ENCODE peak calls at places on chromosomes 6 and 20, in eight cellular contexts. S is CD8-positive, alpha-beta T cell; I is kidney epithelial cell; Q is uterus; B is astrocyte of the spinal cord; X is nephron progenitor cell; O is OCI-LY7; W is K562. F is an unnamed sample.

GRCh38 chr6:38783436-38784228 is 68.5 kb downstream of the DNAH8 start:
- DNase-seq in S (no peak), I (no peak), Q (no peak), B (no peak), X (no peak), O (no peak), W (no peak), F (no peak)

GRCh38 chr6:167856999-167857660 is 30.4 kb downstream of the AFDN start:
- DNase-seq in S (no peak), I (no peak), Q (no peak), B (peak), X (no peak), O (no peak), W (peak), F (no peak)

GRCh38 chr20:25066386-25066785 is 8.4 kb upstream of the ACSS1 start:
- DNase-seq in S (no peak), I (no peak), Q (peak), B (no peak), X (no peak), O (no peak), W (no peak), F (no peak)

GRCh38 chr20:64189530-64189966 is 25.3 kb downstream of the MYT1 start:
- DNase-seq in S (no peak), I (no peak), Q (no peak), B (no peak), X (no peak), O (no peak), W (no peak), F (no peak)

GRCh38 chr20:46990017-46990810 is 95.6 kb downstream of the EYA2 start:
- DNase-seq in S (no peak), I (no peak), Q (no peak), B (no peak), X (no peak), O (no peak), W (peak), F (no peak)

GRCh38 chr6:11350294-11350693 is 117.8 kb upstream of the NEDD9 start:
- DNase-seq in S (no peak), I (no peak), Q (no peak), B (no peak), X (no peak), O (no peak), W (no peak), F (no peak)

GRCh38 chr20:47681977-47682812 is 103.1 kb downstream of the SULF2 start:
- DNase-seq in S (no peak), I (no peak), Q (peak), B (no peak), X (no peak), O (no peak), W (no peak), F (no peak)

GRCh38 chr6:112360498-112360897 is 13.4 kb downstream of the RFPL4B start:
- DNase-seq in S (no peak), I (no peak), Q (no peak), B (no peak), X (peak), O (no peak), W (no peak), F (no peak)

GRCh38 chr20:34065260-34065659 is 46.8 kb downstream of the EIF2S2 start:
- DNase-seq in S (no peak), I (peak), Q (peak), B (peak), X (no peak), O (no peak), W (no peak), F (no peak)

GRCh38 chr6:155313602-155314091 is 637 bp downstream of the TFB1M start:
- DNase-seq in S (no peak), I (no peak), Q (peak), B (peak), X (no peak), O (peak), W (peak), F (no peak)

GRCh38 chr6:26305097-26305841 is 59.7 kb upstream of the BTN3A2 start:
- DNase-seq in S (peak), I (no peak), Q (peak), B (peak), X (peak), O (peak), W (peak), F (peak)

GRCh38 chr6:148212366-148212765 is 130.3 kb upstream of the SASH1 start:
- DNase-seq in S (no peak), I (no peak), Q (no peak), B (no peak), X (no peak), O (no peak), W (no peak), F (no peak)

GRCh38 chr6:133767571-133767970 is 121.3 kb upstream of the TCF21 start:
- DNase-seq in S (no peak), I (no peak), Q (no peak), B (no peak), X (no peak), O (no peak), W (no peak), F (no peak)

GRCh38 chr6:160221423-160221822 is 37.2 kb downstream of the SLC22A2 start:
- DNase-seq in S (no peak), I (no peak), Q (no peak), B (no peak), X (no peak), O (peak), W (no peak), F (no peak)

GRCh38 chr6:139983555-139984276 is 609.3 kb upstream of the CITED2 start:
- DNase-seq in S (no peak), I (no peak), Q (no peak), B (peak), X (no peak), O (no peak), W (no peak), F (no peak)

GRCh38 chr6:150694889-150695288 is 95.2 kb downstream of the PLEKHG1 start:
- DNase-seq in S (no peak), I (no peak), Q (no peak), B (no peak), X (no peak), O (no peak), W (no peak), F (no peak)

GRCh38 chr6:169171951-169172350 is 81.7 kb downstream of the THBS2 start:
- DNase-seq in S (no peak), I (no peak), Q (no peak), B (peak), X (no peak), O (no peak), W (no peak), F (no peak)

GRCh38 chr20:4898282-4898681 is 103.0 kb downstream of the SLC23A2 start:
- DNase-seq in S (no peak), I (peak), Q (no peak), B (peak), X (no peak), O (no peak), W (no peak), F (no peak)

GRCh38 chr6:73309534-73309783 is 44.6 kb downstream of the DPPA5 start:
- DNase-seq in S (no peak), I (no peak), Q (no peak), B (no peak), X (no peak), O (no peak), W (no peak), F (no peak)

GRCh38 chr6:52881996-52882841 is 27.3 kb downstream of the GSTA3 start:
- DNase-seq in S (peak), I (no peak), Q (peak), B (peak), X (peak), O (peak), W (peak), F (peak)

GRCh38 chr6:139996253-139996834 is 621.9 kb upstream of the CITED2 start:
- DNase-seq in S (no peak), I (no peak), Q (no peak), B (no peak), X (peak), O (peak), W (peak), F (no peak)

GRCh38 chr6:25254671-25255070 is 24.5 kb upstream of the CARMIL1 start:
- DNase-seq in S (no peak), I (no peak), Q (no peak), B (no peak), X (no peak), O (no peak), W (no peak), F (no peak)

GRCh38 chr6:18586133-18586532 is 199.0 kb downstream of the RNF144B start:
- DNase-seq in S (no peak), I (no peak), Q (no peak), B (no peak), X (no peak), O (no peak), W (no peak), F (no peak)

GRCh38 chr20:32127347-32127746 is 17.8 kb downstream of the TM9SF4 start:
- DNase-seq in S (no peak), I (no peak), Q (no peak), B (no peak), X (no peak), O (no peak), W (no peak), F (no peak)

GRCh38 chr6:26271640-26272090 is 93.3 kb upstream of the BTN3A2 start:
- DNase-seq in S (no peak), I (no peak), Q (no peak), B (no peak), X (no peak), O (no peak), W (no peak), F (no peak)

GRCh38 chr6:143621876-143622605 is 55.7 kb upstream of the PHACTR2 start:
- DNase-seq in S (no peak), I (no peak), Q (no peak), B (peak), X (no peak), O (no peak), W (no peak), F (no peak)

GRCh38 chr20:22601361-22602141 is 17.2 kb upstream of the FOXA2 start:
- DNase-seq in S (no peak), I (no peak), Q (no peak), B (no peak), X (no peak), O (no peak), W (no peak), F (no peak)

GRCh38 chr20:11375368-11375767 is 542.3 kb upstream of the BTBD3 start:
- DNase-seq in S (no peak), I (no peak), Q (no peak), B (no peak), X (no peak), O (no peak), W (no peak), F (no peak)

GRCh38 chr20:1427457-1428054 is 34.7 kb upstream of the FKBP1A start:
- DNase-seq in S (no peak), I (no peak), Q (no peak), B (peak), X (no peak), O (no peak), W (no peak), F (no peak)
- TF ChIP-seq CTCF in S (no peak), I (no peak), Q (no peak), B (no peak), X (no peak), O (no peak), W (no peak), F (no peak)

GRCh38 chr6:79570802-79571367 is 33.7 kb upstream of the LCA5 start:
- DNase-seq in S (no peak), I (no peak), Q (no peak), B (peak), X (no peak), O (peak), W (peak), F (no peak)
- TF ChIP-seq CTCF in S (peak), I (peak), Q (peak), B (peak), X (peak), O (peak), W (peak), F (peak)

GRCh38 chr6:152206072-152206818 is 398.8 kb downstream of the ESR1 start:
- DNase-seq in S (peak), I (no peak), Q (peak), B (no peak), X (peak), O (peak), W (peak), F (no peak)
- TF ChIP-seq CTCF in S (peak), I (peak), Q (no peak), B (peak), X (peak), O (peak), W (peak), F (peak)

DNA sequence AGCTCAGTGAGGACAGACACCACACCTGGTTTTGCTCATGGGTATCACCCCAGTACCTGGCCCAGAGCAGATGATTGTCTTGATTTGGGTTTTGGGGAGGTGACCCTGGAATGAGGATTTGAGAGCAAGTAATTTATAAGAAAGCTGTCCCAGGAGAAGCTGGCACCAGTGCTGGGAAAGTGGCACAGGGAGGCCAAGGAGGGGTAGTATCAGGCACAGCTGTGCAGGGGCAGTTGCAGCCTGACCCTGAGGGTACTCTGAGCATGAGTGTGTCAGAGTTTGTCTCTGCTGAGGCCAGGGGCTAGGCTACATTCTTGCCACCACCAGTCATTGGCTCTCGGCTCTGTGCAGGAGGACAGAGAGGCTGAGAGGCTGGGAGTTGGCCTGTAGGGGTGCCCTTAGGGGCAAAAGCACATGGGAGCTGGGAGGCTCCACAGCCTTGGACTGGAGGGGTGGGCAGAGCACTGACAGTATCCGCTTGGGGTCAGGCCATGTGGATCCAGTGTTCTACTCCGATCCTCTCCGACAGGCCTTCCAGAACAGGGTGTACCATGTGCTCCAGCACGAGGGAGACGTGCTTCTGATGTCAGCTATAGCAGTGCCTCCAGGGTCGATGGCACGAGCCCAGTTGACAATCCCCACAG is 121.3 kb downstream of the PHACTR3 start:
- DNase-seq in S (no peak), I (no peak), Q (no peak), B (no peak), X (no peak), O (no peak), W (no peak), F (no peak)
- TF ChIP-seq CTCF in S (no peak), I (no peak), Q (no peak), B (no peak), X (no peak), O (no peak), W (no peak), F (no peak)

GRCh38 chr6:9002833-9003232 is 567.5 kb upstream of the SLC35B3 start:
- DNase-seq in S (no peak), I (no peak), Q (no peak), B (no peak), X (no peak), O (no peak), W (no peak), F (no peak)

DNA sequence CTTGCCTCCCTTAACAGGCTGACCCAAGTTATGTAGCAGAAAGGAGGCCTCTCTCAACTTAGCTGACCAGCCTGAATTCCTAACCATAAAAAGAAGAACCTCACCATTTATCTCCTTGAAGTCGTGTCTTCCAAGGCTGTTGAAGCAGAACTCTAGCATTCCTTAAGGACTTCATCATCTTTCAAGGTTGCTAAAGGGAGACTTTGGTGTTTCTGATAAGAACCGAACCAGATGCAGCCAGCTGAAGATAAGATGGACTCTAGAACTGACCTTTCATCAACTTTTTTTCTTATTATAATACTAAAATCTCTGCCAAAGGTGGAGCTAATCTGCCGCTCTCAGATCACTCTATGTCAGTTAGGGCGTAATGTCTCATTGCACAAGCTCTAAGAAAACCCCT is 571.7 kb upstream of the SLC35B3 start:
- DNase-seq in S (no peak), I (no peak), Q (no peak), B (no peak), X (no peak), O (no peak), W (no peak), F (no peak)
- TF ChIP-seq CTCF in S (no peak), I (no peak), Q (no peak), B (no peak), X (no peak), O (no peak), W (no peak), F (no peak)

DNA sequence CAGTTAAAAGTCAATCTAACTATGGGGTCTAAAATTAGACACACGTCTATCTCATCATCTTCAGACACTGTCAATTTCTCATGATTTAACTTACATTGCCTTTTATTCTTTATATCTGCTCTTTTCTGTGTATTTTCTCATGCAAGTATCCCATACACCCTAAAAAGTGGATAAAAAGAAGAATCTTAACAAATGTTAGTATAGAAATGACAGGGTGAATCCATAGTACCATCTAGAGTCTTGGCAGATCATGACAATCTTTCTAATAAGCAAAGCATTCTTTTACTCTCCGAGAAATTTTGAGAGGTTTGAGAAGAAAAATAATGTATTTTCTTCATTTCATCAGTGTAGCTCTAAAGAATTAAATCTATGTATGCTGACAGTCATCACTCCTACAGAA is 382.7 kb downstream of the C6orf118 start:
- DNase-seq in S (no peak), I (no peak), Q (no peak), B (peak), X (no peak), O (no peak), W (no peak), F (no peak)
- TF ChIP-seq CTCF in S (no peak), I (no peak), Q (no peak), B (no peak), X (no peak), O (no peak), W (no peak), F (no peak)

GRCh38 chr6:37316071-37316470 is 37.7 kb upstream of the RNF8 start:
- DNase-seq in S (no peak), I (no peak), Q (no peak), B (no peak), X (no peak), O (no peak), W (no peak), F (no peak)

GRCh38 chr6:37314117-37314802 is 39.5 kb upstream of the RNF8 start:
- DNase-seq in S (no peak), I (no peak), Q (no peak), B (no peak), X (no peak), O (no peak), W (no peak), F (no peak)

GRCh38 chr6:37317312-37318038 is 36.3 kb upstream of the RNF8 start:
- DNase-seq in S (no peak), I (no peak), Q (no peak), B (no peak), X (no peak), O (no peak), W (no peak), F (no peak)

GRCh38 chr6:37313698-37314097 is 40.1 kb upstream of the RNF8 start:
- DNase-seq in S (no peak), I (no peak), Q (no peak), B (no peak), X (no peak), O (no peak), W (no peak), F (no peak)

DNA sequence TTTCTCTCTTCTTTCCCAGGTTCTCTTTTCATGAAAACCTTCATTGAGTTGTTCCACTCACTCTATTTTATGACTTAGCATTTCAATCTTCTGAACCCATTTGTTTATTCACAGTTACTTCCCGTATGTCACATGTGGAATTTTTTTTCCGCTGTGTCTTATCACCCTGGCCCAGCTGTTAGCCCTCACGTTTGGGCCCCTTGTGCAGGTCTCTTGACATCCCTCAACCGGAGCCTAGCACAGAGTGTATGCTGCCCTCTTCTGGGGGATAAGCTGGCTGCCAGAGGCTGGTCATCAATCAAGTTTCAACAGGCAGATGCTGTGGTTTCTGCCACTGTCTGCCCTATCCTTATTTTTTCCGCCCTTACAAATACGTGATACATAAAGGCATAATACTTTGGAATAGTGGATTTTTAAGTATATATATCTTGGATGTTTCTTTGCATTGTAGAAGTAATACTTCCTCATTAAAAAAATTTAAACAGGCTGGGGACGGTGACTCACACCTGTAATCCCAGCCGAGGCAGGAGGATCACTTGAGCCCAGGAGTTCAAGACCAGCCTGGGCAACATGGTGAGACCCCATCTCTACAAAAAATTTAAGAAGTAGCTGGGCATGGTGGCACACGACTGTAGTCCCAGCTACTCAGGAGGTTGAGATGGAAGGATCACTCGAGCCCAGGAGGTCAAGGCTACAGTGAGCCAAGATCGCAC is 38.8 kb upstream of the RNF8 start:
- DNase-seq in S (no peak), I (no peak), Q (no peak), B (peak), X (peak), O (peak), W (peak), F (no peak)
- TF ChIP-seq CTCF in S (no peak), I (peak), Q (peak), B (peak), X (peak), O (peak), W (peak), F (peak)

DNA sequence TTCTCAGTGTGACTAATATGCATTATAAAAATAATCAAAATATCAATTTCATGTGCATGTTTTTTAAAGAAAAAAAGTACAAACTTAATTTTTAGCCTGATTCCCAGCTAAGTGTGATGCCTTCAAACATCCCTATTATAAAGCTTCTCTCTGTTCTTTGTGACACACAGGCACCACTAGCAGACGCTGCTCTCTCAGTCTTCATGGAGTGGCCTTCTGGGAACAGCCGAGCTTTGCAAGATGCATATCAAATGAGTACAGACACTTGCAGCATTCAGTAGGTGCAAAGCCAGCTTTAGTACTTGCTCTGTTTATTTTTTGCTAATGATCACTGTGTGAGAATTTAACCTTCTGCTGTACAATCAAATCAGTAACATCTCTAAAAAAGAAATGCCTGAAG is 340.0 kb downstream of the ADGRB3 start:
- DNase-seq in S (no peak), I (no peak), Q (no peak), B (peak), X (no peak), O (no peak), W (peak), F (no peak)
- TF ChIP-seq CTCF in S (no peak), I (peak), Q (no peak), B (peak), X (no peak), O (peak), W (peak), F (no peak)

GRCh38 chr6:79813854-79814477 is 133.4 kb downstream of the ELOVL4 start:
- DNase-seq in S (peak), I (peak), Q (peak), B (peak), X (peak), O (peak), W (peak), F (peak)
- TF ChIP-seq CTCF in S (peak), I (peak), Q (peak), B (peak), X (peak), O (peak), W (peak), F (peak)